ENCODE peak calls at places on chromosome 1, in eight cellular contexts. One of them, this sample, is unnamed.

GRCh38 chr1:117059334-117059677 is 820 bp upstream of the TTF2 start:
- DNase-seq in tibial artery: peak; percentile 66
- DNase-seq in PC-3: peak; percentile 56
- DNase-seq in body of pancreas: peak; percentile 84
- DNase-seq in fibroblast of lung: no peak
- DNase-seq in AG10803: no peak
- DNase-seq in RWPE2: peak; percentile 69
- DNase-seq in progenitor cell of endocrine pancreas: peak; percentile 25
- DNase-seq in this sample: peak; percentile 66

GRCh38 chr1:28910379-28911125 is 3.8 kb upstream of the EPB41 start:
- DNase-seq in progenitor cell of endocrine pancreas: no peak
- DNase-seq in fibroblast of lung: no peak
- DNase-seq in body of pancreas: no peak
- DNase-seq in RWPE2: no peak
- DNase-seq in tibial artery: no peak
- DNase-seq in PC-3: no peak
- DNase-seq in AG10803: no peak
- DNase-seq in this sample: no peak

GRCh38 chr1:99969260-99969728 is 502 bp upstream of the SLC35A3 start:
- DNase-seq in AG10803: no peak
- DNase-seq in tibial artery: no peak
- DNase-seq in progenitor cell of endocrine pancreas: no peak
- DNase-seq in body of pancreas: no peak
- DNase-seq in RWPE2: no peak
- DNase-seq in fibroblast of lung: no peak
- DNase-seq in PC-3: peak; percentile 24
- DNase-seq in this sample: no peak

GRCh38 chr1:240597153-240597745 is 14.7 kb downstream of the GREM2 start:
- DNase-seq in progenitor cell of endocrine pancreas: no peak
- DNase-seq in body of pancreas: no peak
- DNase-seq in fibroblast of lung: peak; percentile 36
- DNase-seq in RWPE2: no peak
- DNase-seq in tibial artery: no peak
- DNase-seq in AG10803: no peak
- DNase-seq in PC-3: no peak
- DNase-seq in this sample: no peak

GRCh38 chr1:14987829-14988603 is 165.5 kb upstream of the TMEM51 start:
- DNase-seq in AG10803: peak; percentile 16
- DNase-seq in PC-3: no peak
- DNase-seq in body of pancreas: no peak
- DNase-seq in RWPE2: no peak
- DNase-seq in tibial artery: peak; percentile 72
- DNase-seq in fibroblast of lung: no peak
- DNase-seq in progenitor cell of endocrine pancreas: no peak
- DNase-seq in this sample: no peak

GRCh38 chr1:29903767-29904166 is 667.4 kb downstream of the PTPRU start:
- DNase-seq in RWPE2: no peak
- DNase-seq in PC-3: no peak
- DNase-seq in progenitor cell of endocrine pancreas: no peak
- DNase-seq in fibroblast of lung: no peak
- DNase-seq in AG10803: no peak
- DNase-seq in body of pancreas: no peak
- DNase-seq in tibial artery: no peak
- DNase-seq in this sample: no peak

GRCh38 chr1:61569212-61569621 is 155.7 kb downstream of the TM2D1 start:
- DNase-seq in body of pancreas: no peak
- DNase-seq in RWPE2: no peak
- DNase-seq in PC-3: no peak
- DNase-seq in fibroblast of lung: no peak
- DNase-seq in AG10803: no peak
- DNase-seq in tibial artery: no peak
- DNase-seq in progenitor cell of endocrine pancreas: no peak
- DNase-seq in this sample: no peak

GRCh38 chr1:168498159-168498609 is 45.6 kb downstream of the XCL2 start:
- DNase-seq in RWPE2: no peak
- DNase-seq in progenitor cell of endocrine pancreas: no peak
- DNase-seq in body of pancreas: no peak
- DNase-seq in tibial artery: no peak
- DNase-seq in fibroblast of lung: peak; percentile 65
- DNase-seq in AG10803: peak; percentile 77
- DNase-seq in PC-3: no peak
- DNase-seq in this sample: no peak

GRCh38 chr1:54572236-54572850 is 24.3 kb downstream of the ACOT11 start:
- DNase-seq in AG10803: no peak
- DNase-seq in tibial artery: no peak
- DNase-seq in PC-3: no peak
- DNase-seq in body of pancreas: no peak
- DNase-seq in fibroblast of lung: no peak
- DNase-seq in RWPE2: no peak
- DNase-seq in progenitor cell of endocrine pancreas: no peak
- DNase-seq in this sample: no peak

GRCh38 chr1:96116707-96117106 is 604.9 kb upstream of the PTBP2 start:
- DNase-seq in tibial artery: no peak
- DNase-seq in PC-3: no peak
- DNase-seq in RWPE2: no peak
- DNase-seq in AG10803: no peak
- DNase-seq in body of pancreas: no peak
- DNase-seq in progenitor cell of endocrine pancreas: no peak
- DNase-seq in fibroblast of lung: peak; percentile 11
- DNase-seq in this sample: no peak

GRCh38 chr1:28172690-28173150 is 3.8 kb downstream of the PTAFR start:
- DNase-seq in AG10803: no peak
- DNase-seq in tibial artery: no peak
- DNase-seq in RWPE2: no peak
- DNase-seq in body of pancreas: no peak
- DNase-seq in PC-3: no peak
- DNase-seq in fibroblast of lung: peak; percentile 23
- DNase-seq in progenitor cell of endocrine pancreas: no peak
- DNase-seq in this sample: no peak

GRCh38 chr1:202245391-202245790 is 51.8 kb downstream of the LGR6 start:
- DNase-seq in progenitor cell of endocrine pancreas: no peak
- DNase-seq in fibroblast of lung: no peak
- DNase-seq in body of pancreas: no peak
- DNase-seq in PC-3: no peak
- DNase-seq in AG10803: no peak
- DNase-seq in tibial artery: no peak
- DNase-seq in RWPE2: peak; percentile 21
- DNase-seq in this sample: no peak

GRCh38 chr1:6027591-6027990 is 18.1 kb upstream of the KCNAB2 start:
- DNase-seq in PC-3: no peak
- DNase-seq in progenitor cell of endocrine pancreas: no peak
- DNase-seq in tibial artery: no peak
- DNase-seq in RWPE2: no peak
- DNase-seq in AG10803: no peak
- DNase-seq in body of pancreas: no peak
- DNase-seq in fibroblast of lung: no peak
- DNase-seq in this sample: no peak

GRCh38 chr1:160705176-160705745 is 6.4 kb downstream of the CD48 start:
- DNase-seq in fibroblast of lung: no peak
- DNase-seq in progenitor cell of endocrine pancreas: no peak
- DNase-seq in PC-3: no peak
- DNase-seq in body of pancreas: no peak
- DNase-seq in AG10803: no peak
- DNase-seq in tibial artery: no peak
- DNase-seq in RWPE2: no peak
- DNase-seq in this sample: no peak

GRCh38 chr1:96756789-96757188 is 35.2 kb downstream of the PTBP2 start:
- DNase-seq in fibroblast of lung: no peak
- DNase-seq in PC-3: no peak
- DNase-seq in tibial artery: no peak
- DNase-seq in RWPE2: no peak
- DNase-seq in progenitor cell of endocrine pancreas: no peak
- DNase-seq in body of pancreas: no peak
- DNase-seq in AG10803: no peak
- DNase-seq in this sample: no peak

GRCh38 chr1:5430911-5431310 is 561.3 kb downstream of the NPHP4 start:
- DNase-seq in PC-3: no peak
- DNase-seq in body of pancreas: no peak
- DNase-seq in tibial artery: no peak
- DNase-seq in RWPE2: no peak
- DNase-seq in progenitor cell of endocrine pancreas: no peak
- DNase-seq in AG10803: no peak
- DNase-seq in fibroblast of lung: no peak
- DNase-seq in this sample: no peak

GRCh38 chr1:231039161-231040018 is 664 bp downstream of the FAM89A start:
- DNase-seq in PC-3: peak; percentile 31
- DNase-seq in progenitor cell of endocrine pancreas: peak; percentile 25
- DNase-seq in tibial artery: no peak
- DNase-seq in RWPE2: no peak
- DNase-seq in fibroblast of lung: peak; percentile 40
- DNase-seq in body of pancreas: peak; percentile 36
- DNase-seq in AG10803: peak; percentile 27
- DNase-seq in this sample: peak; percentile 65

GRCh38 chr1:10428956-10429355 is 1.3 kb upstream of the CENPS start:
- DNase-seq in body of pancreas: no peak
- DNase-seq in AG10803: no peak
- DNase-seq in PC-3: no peak
- DNase-seq in progenitor cell of endocrine pancreas: no peak
- DNase-seq in fibroblast of lung: no peak
- DNase-seq in tibial artery: no peak
- DNase-seq in RWPE2: no peak
- DNase-seq in this sample: no peak

DNA sequence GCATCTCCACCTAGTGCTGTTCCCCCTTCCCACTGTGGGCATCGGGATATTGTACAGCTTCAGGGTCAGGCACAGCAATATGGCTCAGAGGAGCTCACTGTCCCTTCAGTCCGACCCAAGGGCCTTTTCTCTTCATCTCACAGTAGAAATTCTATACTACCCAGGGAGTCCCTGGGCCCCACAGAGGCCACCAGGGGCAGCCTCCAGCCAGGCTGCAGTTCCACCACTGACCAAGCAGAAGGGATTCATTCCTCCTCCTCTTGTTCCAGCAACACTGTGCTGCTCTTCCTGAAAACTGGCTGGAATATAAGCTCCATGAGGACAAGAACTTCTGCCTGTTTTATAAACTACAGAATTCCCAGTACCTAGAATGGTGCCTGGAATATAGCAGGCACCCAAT is 70.5 kb downstream of the CD34 start:
- DNase-seq in fibroblast of lung: no peak
- DNase-seq in body of pancreas: no peak
- DNase-seq in RWPE2: no peak
- DNase-seq in AG10803: no peak
- DNase-seq in tibial artery: no peak
- DNase-seq in progenitor cell of endocrine pancreas: no peak
- DNase-seq in PC-3: no peak
- DNase-seq in this sample: no peak
- TF ChIP-seq CTCF in fibroblast of lung: no peak
- TF ChIP-seq CTCF in body of pancreas: no peak
- TF ChIP-seq CTCF in RWPE2: no peak
- TF ChIP-seq CTCF in AG10803: no peak
- TF ChIP-seq CTCF in tibial artery: no peak
- TF ChIP-seq CTCF in progenitor cell of endocrine pancreas: no peak
- TF ChIP-seq CTCF in PC-3: peak; percentile 24
- TF ChIP-seq CTCF in this sample: no peak

GRCh38 chr1:18145851-18146618 is 38.4 kb downstream of the IGSF21 start:
- DNase-seq in fibroblast of lung: no peak
- DNase-seq in RWPE2: no peak
- DNase-seq in PC-3: no peak
- DNase-seq in progenitor cell of endocrine pancreas: no peak
- DNase-seq in tibial artery: no peak
- DNase-seq in AG10803: no peak
- DNase-seq in body of pancreas: no peak
- DNase-seq in this sample: peak; percentile 28

GRCh38 chr1:18147672-18148071 is 40.1 kb downstream of the IGSF21 start:
- DNase-seq in progenitor cell of endocrine pancreas: no peak
- DNase-seq in body of pancreas: no peak
- DNase-seq in tibial artery: no peak
- DNase-seq in fibroblast of lung: no peak
- DNase-seq in RWPE2: no peak
- DNase-seq in PC-3: no peak
- DNase-seq in AG10803: no peak
- DNase-seq in this sample: no peak

GRCh38 chr1:18151436-18151835 is 43.8 kb downstream of the IGSF21 start:
- DNase-seq in AG10803: no peak
- DNase-seq in progenitor cell of endocrine pancreas: no peak
- DNase-seq in PC-3: no peak
- DNase-seq in tibial artery: no peak
- DNase-seq in RWPE2: no peak
- DNase-seq in body of pancreas: no peak
- DNase-seq in fibroblast of lung: no peak
- DNase-seq in this sample: no peak

GRCh38 chr1:18146886-18147285 is 39.3 kb downstream of the IGSF21 start:
- DNase-seq in body of pancreas: no peak
- DNase-seq in progenitor cell of endocrine pancreas: no peak
- DNase-seq in PC-3: no peak
- DNase-seq in AG10803: no peak
- DNase-seq in fibroblast of lung: no peak
- DNase-seq in RWPE2: no peak
- DNase-seq in tibial artery: no peak
- DNase-seq in this sample: no peak

DNA sequence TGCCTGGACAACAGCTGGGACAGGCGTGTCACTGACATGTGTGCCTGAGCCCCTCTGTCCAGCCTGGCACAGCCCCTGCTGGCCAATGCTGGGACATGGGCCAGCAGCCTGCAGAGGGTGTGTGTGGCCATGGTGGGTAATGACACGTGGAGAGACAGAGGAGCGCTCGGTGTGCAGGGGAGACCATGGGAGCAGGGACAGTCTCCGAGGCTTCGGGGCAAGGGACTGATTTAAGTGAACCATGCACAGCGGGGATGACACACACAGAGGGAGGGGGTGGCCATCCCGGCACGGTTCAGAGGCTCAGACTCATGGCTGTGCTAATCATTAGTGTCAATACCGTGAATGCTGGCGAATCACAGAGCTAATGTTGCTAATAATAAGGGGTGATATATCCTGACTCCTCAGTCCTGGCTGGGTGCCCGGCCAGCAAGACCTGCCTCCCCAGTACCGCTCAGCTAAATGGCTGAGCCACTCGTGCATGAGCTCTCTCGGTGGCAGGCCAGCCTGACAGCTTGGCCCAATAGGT is 41.6 kb downstream of the IGSF21 start:
- DNase-seq in RWPE2: no peak
- DNase-seq in PC-3: peak; percentile 59
- DNase-seq in progenitor cell of endocrine pancreas: no peak
- DNase-seq in AG10803: no peak
- DNase-seq in tibial artery: no peak
- DNase-seq in fibroblast of lung: peak; percentile 1
- DNase-seq in body of pancreas: no peak
- DNase-seq in this sample: no peak
- TF ChIP-seq CTCF in RWPE2: no peak
- TF ChIP-seq CTCF in PC-3: no peak
- TF ChIP-seq CTCF in progenitor cell of endocrine pancreas: peak; percentile 52
- TF ChIP-seq CTCF in AG10803: no peak
- TF ChIP-seq CTCF in tibial artery: no peak
- TF ChIP-seq CTCF in fibroblast of lung: no peak
- TF ChIP-seq CTCF in body of pancreas: no peak
- TF ChIP-seq CTCF in this sample: no peak

GRCh38 chr1:224106568-224107281 is 7.2 kb upstream of the FBXO28 start:
- DNase-seq in progenitor cell of endocrine pancreas: no peak
- DNase-seq in tibial artery: no peak
- DNase-seq in PC-3: peak; percentile 85
- DNase-seq in body of pancreas: peak; percentile 25
- DNase-seq in RWPE2: no peak
- DNase-seq in AG10803: peak; percentile 45
- DNase-seq in fibroblast of lung: peak; percentile 35
- DNase-seq in this sample: peak; percentile 78
- TF ChIP-seq CTCF in progenitor cell of endocrine pancreas: peak; percentile 41
- TF ChIP-seq CTCF in tibial artery: no peak
- TF ChIP-seq CTCF in PC-3: peak; percentile 90
- TF ChIP-seq CTCF in body of pancreas: peak; percentile 45
- TF ChIP-seq CTCF in RWPE2: peak; percentile 45
- TF ChIP-seq CTCF in AG10803: peak; percentile 56
- TF ChIP-seq CTCF in fibroblast of lung: peak; percentile 26
- TF ChIP-seq CTCF in this sample: peak; percentile 55

GRCh38 chr1:67144696-67145095 is 9.9 kb upstream of the C1orf141 start:
- DNase-seq in body of pancreas: no peak
- DNase-seq in AG10803: no peak
- DNase-seq in RWPE2: no peak
- DNase-seq in PC-3: peak; percentile 58
- DNase-seq in tibial artery: no peak
- DNase-seq in progenitor cell of endocrine pancreas: no peak
- DNase-seq in fibroblast of lung: no peak
- DNase-seq in this sample: no peak
- TF ChIP-seq CTCF in body of pancreas: peak; percentile 11
- TF ChIP-seq CTCF in AG10803: peak; percentile 46
- TF ChIP-seq CTCF in RWPE2: peak; percentile 62
- TF ChIP-seq CTCF in PC-3: peak; percentile 79
- TF ChIP-seq CTCF in tibial artery: no peak
- TF ChIP-seq CTCF in progenitor cell of endocrine pancreas: peak; percentile 37
- TF ChIP-seq CTCF in fibroblast of lung: peak; percentile 30
- TF ChIP-seq CTCF in this sample: peak; percentile 21